ENCODE peak calls at places on chromosomes 1 and 21, in five cellular contexts. E, R, T, W and S are unnamed samples. For H3K9me3, the result is how much of the 10 kb centered on the place peaks cover.

GRCh38 chr1:183163311-183163710 is 22.8 kb upstream of the LAMC2 start:
- DNase-seq in E (no peak), R (no peak), T (no peak), W (no peak), S (no peak)

GRCh38 chr1:3632298-3632697 is 7.5 kb downstream of the TPRG1L start:
- DNase-seq in E (no peak), R (no peak), T (no peak), W (no peak), S (no peak)

GRCh38 chr1:62528015-62528414 is 69.3 kb upstream of the ANGPTL3 start:
- DNase-seq in E (peak), R (no peak), T (no peak), W (peak), S (no peak)

GRCh38 chr1:164794310-164794709 is 235.3 kb downstream of the PBX1 start:
- DNase-seq in E (no peak), R (no peak), T (peak), W (no peak), S (no peak)

GRCh38 chr1:206935491-206936067 is 10.7 kb downstream of the PIGR start:
- DNase-seq in E (no peak), R (peak), T (no peak), W (no peak), S (no peak)

GRCh38 chr1:4152266-4152665 is 252.2 kb upstream of the C1orf174 start:
- DNase-seq in E (no peak), R (no peak), T (no peak), W (no peak), S (no peak)

GRCh38 chr1:222618880-222619321 is 1.0 kb downstream of the MIA3 start:
- DNase-seq in E (no peak), R (peak), T (peak), W (peak), S (no peak)

GRCh38 chr1:94951509-94952208 is 24.7 kb upstream of the CNN3 start:
- DNase-seq in E (no peak), R (no peak), T (no peak), W (no peak), S (no peak)

GRCh38 chr1:77948841-77949424 is 29.9 kb downstream of the FUBP1 start:
- DNase-seq in E (no peak), R (no peak), T (no peak), W (no peak), S (no peak)

GRCh38 chr1:90074555-90075315 is 79.8 kb downstream of the ZNF326 start:
- DNase-seq in E (no peak), R (no peak), T (no peak), W (no peak), S (no peak)

GRCh38 chr1:5340560-5341130 is 651.6 kb downstream of the NPHP4 start:
- DNase-seq in E (no peak), R (no peak), T (no peak), W (no peak), S (no peak)

GRCh38 chr1:209879539-209879938 is 51.8 kb downstream of the UTP25 start:
- DNase-seq in E (no peak), R (no peak), T (no peak), W (no peak), S (no peak)

GRCh38 chr1:117661027-117661426 is 55.2 kb downstream of the TENT5C start:
- DNase-seq in E (peak), R (peak), T (no peak), W (no peak), S (no peak)

GRCh38 chr1:114154146-114154962 is 685 bp upstream of the SYT6 start:
- DNase-seq in E (no peak), R (no peak), T (no peak), W (no peak), S (no peak)

GRCh38 chr1:201346337-201346939 is 31.0 kb downstream of the TNNT2 start:
- DNase-seq in E (peak), R (peak), T (peak), W (no peak), S (no peak)

GRCh38 chr1:207076181-207076949 is 12.3 kb upstream of the C4BPB start:
- DNase-seq in E (no peak), R (no peak), T (no peak), W (no peak), S (no peak)

GRCh38 chr1:211371406-211372105 is 44.9 kb downstream of the TRAF5 start:
- DNase-seq in E (peak), R (no peak), T (no peak), W (no peak), S (no peak)

GRCh38 chr1:98103617-98104284 is 182.9 kb upstream of the DPYD start:
- DNase-seq in E (no peak), R (no peak), T (no peak), W (no peak), S (no peak)

GRCh38 chr1:77550135-77550534 is 132.3 kb downstream of the ZZZ3 start:
- DNase-seq in E (no peak), R (no peak), T (no peak), W (no peak), S (no peak)

GRCh38 chr1:57252597-57253306 is 171.1 kb downstream of the DAB1 start:
- DNase-seq in E (no peak), R (no peak), T (no peak), W (no peak), S (no peak)

GRCh38 chr1:46174448-46175231 is at the start of gene TSPAN1:
- DNase-seq in E (no peak), R (no peak), T (peak), W (no peak), S (no peak)

GRCh38 chr1:18941221-18942141 is 15.0 kb downstream of the IFFO2 start:
- DNase-seq in E (no peak), R (no peak), T (no peak), W (no peak), S (no peak)

GRCh38 chr1:179058343-179059184 is 23.3 kb upstream of the TOR3A start:
- DNase-seq in E (no peak), R (no peak), T (no peak), W (no peak), S (no peak)

GRCh38 chr1:174692313-174692712 is 244.5 kb downstream of the GPR52 start:
- DNase-seq in E (no peak), R (no peak), T (no peak), W (no peak), S (no peak)

GRCh38 chr1:154866995-154867795 is 2.9 kb downstream of the KCNN3 start:
- DNase-seq in E (no peak), R (no peak), T (no peak), W (no peak), S (no peak)

GRCh38 chr1:229848762-229849677 is 218.0 kb upstream of the GALNT2 start:
- DNase-seq in E (peak), R (peak), T (no peak), W (no peak), S (no peak)

GRCh38 chr1:212621043-212621829 is 12.7 kb downstream of the ATF3 start:
- DNase-seq in E (no peak), R (no peak), T (no peak), W (no peak), S (no peak)

GRCh38 chr1:19979494-19979977 is at the start of gene PLA2G2A:
- DNase-seq in E (no peak), R (no peak), T (peak), W (no peak), S (no peak)

GRCh38 chr1:199799116-199799515 is 228.4 kb upstream of the NR5A2 start:
- DNase-seq in E (no peak), R (no peak), T (no peak), W (no peak), S (no peak)

DNA sequence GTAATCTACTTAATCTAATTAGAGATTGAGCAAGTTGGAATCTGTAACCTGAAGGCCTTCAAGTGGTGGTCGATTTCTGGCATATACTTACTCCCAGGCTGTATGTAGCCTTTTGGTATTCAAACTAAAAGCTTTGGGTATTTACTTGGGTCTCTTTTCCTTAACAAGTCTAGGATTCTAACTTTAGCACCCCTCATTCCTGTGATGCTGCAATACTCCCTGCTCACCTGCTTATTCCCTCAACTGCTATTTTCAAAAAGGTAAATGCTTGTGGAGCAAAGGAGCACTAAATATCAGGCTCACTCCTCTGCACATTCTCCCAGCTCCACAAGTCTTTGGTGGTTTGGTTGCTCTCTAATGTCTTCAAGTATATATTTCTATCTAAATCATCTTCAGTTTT is 68.0 kb upstream of the CYYR1 start:
- DNase-seq in E (no peak), R (no peak), T (no peak), W (no peak), S (no peak)
- H3K9me3 ChIP-seq in E (under half), R (under half), T (under half), W (under half), S (under half)

DNA sequence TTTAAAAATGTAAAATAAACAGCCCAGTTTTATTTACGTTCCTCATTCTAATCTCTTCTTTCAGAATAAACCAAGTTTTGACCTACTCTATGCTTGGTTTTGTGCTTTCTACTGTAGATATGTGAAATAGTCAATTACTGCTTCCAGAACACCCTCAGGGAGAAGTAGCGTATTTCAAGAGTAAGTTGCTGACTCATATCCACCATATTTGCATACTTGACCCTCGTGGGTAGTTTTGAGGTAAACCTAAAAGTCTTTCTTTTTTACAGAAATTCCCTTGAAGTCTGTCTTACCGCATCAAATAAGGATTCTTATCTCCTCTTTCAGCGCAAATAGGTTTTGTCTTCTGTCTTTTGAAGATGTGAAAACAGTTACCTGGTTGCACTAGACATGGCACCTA is 1.4 kb upstream of the OR2L3 start:
- DNase-seq in E (peak), R (no peak), T (no peak), W (no peak), S (no peak)
- H3K9me3 ChIP-seq in E (under half), R (under half), T (under half), W (under half), S (under half)

GRCh38 chr1:156108057-156108456 is 6.5 kb upstream of the LMNA start:
- DNase-seq in E (no peak), R (no peak), T (no peak), W (no peak), S (no peak)
- H3K9me3 ChIP-seq in E (under half), R (under half), T (under half), W (under half), S (under half)

GRCh38 chr21:21968810-21969588 is 970.8 kb downstream of the NCAM2 start:
- DNase-seq in E (no peak), R (no peak), T (no peak), W (no peak), S (no peak)
- H3K9me3 ChIP-seq in E (under half), R (under half), T (under half), W (under half), S (under half)

DNA sequence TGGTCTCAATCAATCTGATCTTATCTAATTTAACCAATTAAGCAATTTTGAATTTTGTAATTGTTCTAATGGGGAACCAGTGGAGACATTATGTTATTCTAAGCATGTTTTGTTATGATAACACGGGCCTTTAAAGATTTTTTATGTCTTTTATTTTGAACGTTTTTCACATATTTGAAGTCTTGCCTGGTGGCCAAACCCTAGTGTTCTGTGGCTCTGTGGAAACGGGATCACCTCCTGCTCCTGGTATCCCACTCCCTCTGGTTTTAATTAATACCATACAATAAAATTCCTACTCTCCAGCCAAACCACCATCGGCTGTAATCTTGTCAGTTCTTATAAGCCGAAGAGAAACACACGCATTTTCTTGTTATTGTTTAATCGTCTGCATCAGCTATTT is 22.9 kb upstream of the LMO4 start:
- DNase-seq in E (no peak), R (no peak), T (no peak), W (no peak), S (no peak)
- H3K9me3 ChIP-seq in E (under half), R (under half), T (under half), W (under half), S (under half)

GRCh38 chr1:27176954-27177353 is 22.0 kb upstream of the SLC9A1 start:
- DNase-seq in E (no peak), R (no peak), T (no peak), W (no peak), S (no peak)
- H3K9me3 ChIP-seq in E (under half), R (under half), T (under half), W (under half), S (under half)

DNA sequence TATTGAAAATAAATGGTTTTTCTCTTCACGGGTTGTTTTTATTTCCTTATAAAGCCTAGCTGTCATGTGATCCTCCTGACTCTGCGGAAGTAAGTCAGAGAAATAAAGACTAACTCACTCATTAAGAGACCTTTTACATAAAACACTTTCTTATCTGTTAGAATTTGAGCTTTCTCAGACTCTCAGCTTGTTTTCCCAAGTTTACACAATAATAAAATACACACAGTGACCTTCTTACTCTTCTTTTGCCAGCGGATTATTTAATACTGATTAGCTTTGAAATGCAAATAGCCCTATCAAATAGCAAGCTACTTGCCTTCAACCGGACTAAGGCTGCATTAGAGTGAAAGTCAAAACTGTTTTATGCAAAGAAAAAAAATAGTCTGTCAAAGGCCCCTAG is 45.5 kb upstream of the CXADR start:
- DNase-seq in E (no peak), R (no peak), T (no peak), W (no peak), S (no peak)
- H3K9me3 ChIP-seq in E (under half), R (under half), T (under half), W (under half), S (under half)

GRCh38 chr1:104746994-104747393 is 997.3 kb downstream of the AMY1C start:
- DNase-seq in E (no peak), R (no peak), T (no peak), W (no peak), S (no peak)
- H3K9me3 ChIP-seq in E (under half), R (under half), T (under half), W (under half), S (under half)

GRCh38 chr1:29607236-29607635 is 370.9 kb downstream of the PTPRU start:
- DNase-seq in E (no peak), R (no peak), T (no peak), W (no peak), S (no peak)
- H3K9me3 ChIP-seq in E (under half), R (under half), T (under half), W (under half), S (under half)